ENCODE peak calls at places on chromosomes 3 and 15, in ten cellular contexts. B is endothelial cell, N is uterus, R is progenitor cell of endocrine pancreas, T is tibial artery, G is IMR-90, O is A549, E is Peyer's patch, X is kidney epithelial cell, M is AG09309. P is an unnamed sample.

GRCh38 chr15:60737217-60737616 is 258.3 kb upstream of the ICE2 start:
- DNase-seq in B (no peak), N (no peak), R (no peak), T (no peak), G (no peak), O (no peak), E (no peak), X (no peak), M (no peak), P (no peak)

GRCh38 chr3:42376397-42376798 is 34.0 kb downstream of the LYZL4 start:
- DNase-seq in B (no peak), N (no peak), R (no peak), T (no peak), G (peak), O (no peak), E (no peak), X (peak), M (peak), P (no peak)

GRCh38 chr15:76163429-76164020 is 103.7 kb downstream of the TMEM266 start:
- DNase-seq in B (no peak), N (peak), R (no peak), T (peak), G (peak), O (peak), E (peak), X (no peak), M (peak), P (no peak)

GRCh38 chr15:90942354-90943120 is 7.5 kb downstream of the UNC45A start:
- DNase-seq in B (no peak), N (no peak), R (no peak), T (no peak), G (no peak), O (no peak), E (no peak), X (no peak), M (no peak), P (no peak)

GRCh38 chr3:111241960-111242359 is 170.3 kb downstream of the NECTIN3 start:
- DNase-seq in B (no peak), N (no peak), R (no peak), T (no peak), G (no peak), O (no peak), E (no peak), X (no peak), M (no peak), P (no peak)

GRCh38 chr3:60260546-60260945 is 990.7 kb downstream of the FHIT start:
- DNase-seq in B (no peak), N (no peak), R (no peak), T (no peak), G (no peak), O (no peak), E (no peak), X (no peak), M (no peak), P (no peak)

GRCh38 chr3:163368168-163368567 is 1710.1 kb downstream of the SI start:
- DNase-seq in B (no peak), N (no peak), R (no peak), T (no peak), G (no peak), O (peak), E (no peak), X (no peak), M (no peak), P (no peak)

GRCh38 chr3:125245521-125245920 is 33.0 kb upstream of the SLC12A8 start:
- DNase-seq in B (no peak), N (no peak), R (no peak), T (no peak), G (peak), O (no peak), E (no peak), X (no peak), M (no peak), P (no peak)

GRCh38 chr3:34237946-34238345 is 439.5 kb downstream of the PDCD6IP start:
- DNase-seq in B (no peak), N (no peak), R (no peak), T (no peak), G (no peak), O (no peak), E (no peak), X (no peak), M (no peak), P (no peak)

GRCh38 chr15:71282086-71282485 is 166.8 kb downstream of the THSD4 start:
- DNase-seq in B (no peak), N (no peak), R (no peak), T (no peak), G (peak), O (no peak), E (no peak), X (no peak), M (peak), P (no peak)

GRCh38 chr3:106332884-106333283 is 464.1 kb upstream of the CBLB start:
- DNase-seq in B (no peak), N (no peak), R (no peak), T (no peak), G (peak), O (peak), E (no peak), X (peak), M (no peak), P (no peak)

GRCh38 chr3:11764931-11765363 is 81.7 kb downstream of the TAMM41 start:
- DNase-seq in B (no peak), N (no peak), R (no peak), T (no peak), G (peak), O (no peak), E (no peak), X (peak), M (peak), P (no peak)

GRCh38 chr3:72058493-72059081 is 273.6 kb upstream of the PROK2 start:
- DNase-seq in B (no peak), N (no peak), R (no peak), T (no peak), G (no peak), O (no peak), E (no peak), X (no peak), M (no peak), P (no peak)

GRCh38 chr3:194056731-194057415 is 79.1 kb upstream of the HES1 start:
- DNase-seq in B (no peak), N (no peak), R (no peak), T (no peak), G (no peak), O (no peak), E (no peak), X (no peak), M (no peak), P (no peak)

GRCh38 chr15:98983333-98983732 is 24.3 kb downstream of the PGPEP1L start:
- DNase-seq in B (no peak), N (peak), R (no peak), T (peak), G (peak), O (peak), E (no peak), X (peak), M (peak), P (no peak)

GRCh38 chr3:23389089-23389488 is 186.0 kb downstream of the UBE2E2 start:
- DNase-seq in B (peak), N (no peak), R (no peak), T (no peak), G (no peak), O (peak), E (no peak), X (no peak), M (no peak), P (no peak)

GRCh38 chr3:72520690-72521308 is 327.4 kb downstream of the SHQ1 start:
- DNase-seq in B (no peak), N (no peak), R (no peak), T (no peak), G (peak), O (peak), E (no peak), X (peak), M (no peak), P (no peak)

GRCh38 chr3:41640076-41640475 is 321.8 kb downstream of the ULK4 start:
- DNase-seq in B (no peak), N (no peak), R (no peak), T (no peak), G (peak), O (no peak), E (no peak), X (no peak), M (no peak), P (no peak)

GRCh38 chr3:178669046-178669445 is 132.8 kb downstream of the KCNMB2 start:
- DNase-seq in B (no peak), N (no peak), R (no peak), T (no peak), G (no peak), O (no peak), E (no peak), X (no peak), M (no peak), P (no peak)

GRCh38 chr3:175111036-175111435 is 251.9 kb downstream of the NAALADL2 start:
- DNase-seq in B (no peak), N (no peak), R (no peak), T (no peak), G (peak), O (no peak), E (no peak), X (no peak), M (no peak), P (no peak)

GRCh38 chr3:52253314-52254260 is 8.0 kb downstream of the PPM1M start:
- DNase-seq in B (no peak), N (no peak), R (no peak), T (peak), G (no peak), O (no peak), E (peak), X (no peak), M (no peak), P (no peak)

GRCh38 chr3:3800685-3801509 is 1.7 kb downstream of the LRRN1 start:
- DNase-seq in B (peak), N (no peak), R (peak), T (peak), G (no peak), O (no peak), E (no peak), X (no peak), M (no peak), P (peak)

GRCh38 chr3:120496278-120496975 is 45.6 kb upstream of the FSTL1 start:
- DNase-seq in B (no peak), N (no peak), R (no peak), T (no peak), G (peak), O (peak), E (no peak), X (peak), M (peak), P (no peak)

GRCh38 chr3:129611812-129612349 is 5.4 kb upstream of the PLXND1 start:
- DNase-seq in B (no peak), N (no peak), R (no peak), T (no peak), G (peak), O (peak), E (no peak), X (no peak), M (no peak), P (peak)

DNA sequence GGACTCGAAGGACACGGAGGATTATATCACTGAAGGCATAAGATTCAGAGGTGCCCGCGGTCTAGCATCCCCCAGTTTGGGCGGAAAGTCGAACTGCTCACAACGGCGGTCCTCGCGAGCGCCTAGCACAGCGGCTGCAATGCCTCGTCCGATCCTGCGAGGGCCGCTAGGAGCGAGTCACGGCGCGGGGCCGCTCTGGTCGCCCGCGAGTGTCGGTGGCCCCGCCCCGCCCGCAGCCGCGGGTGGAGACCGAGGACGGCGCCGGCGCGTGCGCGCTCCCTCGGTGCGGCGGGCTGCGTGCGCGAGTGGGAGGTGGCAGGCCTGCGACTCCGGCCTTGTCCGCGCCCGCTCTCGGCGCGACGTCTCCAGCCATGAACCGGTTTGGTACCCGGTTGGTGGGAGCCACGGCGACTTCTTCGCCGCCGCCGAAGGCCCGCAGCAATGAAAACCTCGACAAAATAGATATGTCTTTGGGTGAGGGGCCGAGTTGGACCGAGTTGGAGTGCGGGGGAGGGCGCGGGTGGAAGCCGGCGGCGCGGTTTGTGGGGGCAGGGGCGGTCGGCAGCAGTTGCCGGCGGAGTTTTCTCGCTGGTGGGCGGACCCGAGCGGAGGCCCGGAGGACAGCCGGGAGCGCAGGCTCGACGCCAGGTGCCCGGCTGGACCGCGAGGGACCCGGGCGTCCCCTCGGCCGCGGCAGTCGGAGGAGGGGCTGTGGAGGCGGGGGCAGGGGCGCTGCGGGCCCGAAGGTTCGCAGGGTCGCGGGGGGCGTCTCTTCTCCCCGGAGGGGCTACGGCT is at the start of gene FYTTD1:
- DNase-seq in B (peak), N (peak), R (peak), T (peak), G (peak), O (peak), E (peak), X (peak), M (no peak), P (peak)
- TF ChIP-seq CTCF in B (peak), N (peak), R (peak), T (peak), G (peak), O (peak), E (peak), X (peak), M (peak), P (peak)

GRCh38 chr15:34262362-34262761 is 37.5 kb downstream of the EMC4 start:
- DNase-seq in B (no peak), N (no peak), R (no peak), T (no peak), G (no peak), O (no peak), E (no peak), X (no peak), M (no peak), P (peak)
- TF ChIP-seq CTCF in B (no peak), N (no peak), R (no peak), T (no peak), G (no peak), O (no peak), E (no peak), X (no peak), M (no peak), P (no peak)

DNA sequence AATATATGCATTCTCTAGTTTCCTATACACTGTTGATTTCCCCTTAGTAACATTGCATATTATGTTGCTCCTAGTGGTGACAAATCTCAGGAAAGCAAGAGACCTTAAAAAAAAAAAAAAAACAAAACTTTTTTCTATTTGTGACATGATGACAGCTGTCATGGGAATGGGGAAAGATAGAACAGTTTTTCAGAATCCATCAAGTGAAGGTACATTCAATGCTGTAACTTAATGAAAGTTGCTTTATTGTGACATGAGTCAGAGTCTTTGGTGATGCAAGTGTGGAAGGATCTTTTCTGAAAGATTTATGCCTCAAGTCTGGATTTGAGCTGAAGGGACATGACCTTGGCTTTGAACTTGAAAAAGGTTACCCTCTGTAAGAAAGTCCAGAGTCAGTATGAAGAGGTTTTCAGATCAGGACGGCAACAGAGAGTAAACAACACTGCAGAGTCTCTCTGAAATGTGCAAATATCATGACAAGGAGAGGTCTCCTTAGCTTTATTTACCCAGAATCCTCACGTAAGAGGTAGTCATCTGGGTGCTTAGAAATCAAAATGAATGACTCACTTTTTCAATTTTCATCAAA is 424.7 kb downstream of the CNTN4 start:
- DNase-seq in B (no peak), N (no peak), R (no peak), T (no peak), G (no peak), O (no peak), E (no peak), X (no peak), M (no peak), P (no peak)
- TF ChIP-seq CTCF in B (no peak), N (no peak), R (no peak), T (no peak), G (no peak), O (no peak), E (no peak), X (no peak), M (no peak), P (no peak)

GRCh38 chr15:39312984-39313383 is 267.9 kb upstream of the THBS1 start:
- DNase-seq in B (no peak), N (no peak), R (no peak), T (no peak), G (no peak), O (peak), E (no peak), X (no peak), M (no peak), P (peak)
- TF ChIP-seq CTCF in B (no peak), N (no peak), R (peak), T (no peak), G (no peak), O (no peak), E (no peak), X (peak), M (peak), P (peak)

DNA sequence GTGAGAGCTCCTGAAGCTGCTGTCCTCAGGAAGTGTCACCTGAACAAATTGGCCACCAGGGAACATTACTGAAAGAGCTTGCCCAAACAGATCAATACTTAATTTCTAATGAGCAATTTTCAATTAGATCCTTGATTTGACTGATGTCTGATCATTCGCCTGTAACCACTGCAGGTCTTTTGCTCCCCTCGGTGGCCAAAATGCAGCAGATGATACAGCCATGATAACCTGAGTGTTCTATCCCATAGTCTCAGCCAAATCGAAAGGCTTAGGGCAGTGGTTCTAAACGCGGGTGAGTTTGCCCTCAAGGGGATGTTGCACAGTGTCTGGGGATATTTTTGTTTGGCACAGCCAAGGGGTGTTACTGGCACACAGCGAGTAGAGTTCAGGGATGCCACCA is 57.7 kb upstream of the MEX3B start:
- DNase-seq in B (no peak), N (no peak), R (no peak), T (no peak), G (no peak), O (no peak), E (no peak), X (no peak), M (no peak), P (no peak)
- TF ChIP-seq CTCF in B (no peak), N (no peak), R (no peak), T (no peak), G (peak), O (peak), E (no peak), X (no peak), M (peak), P (peak)

P was measured in neural progenitor cell.